ENCODE peak calls at places on chromosomes 5 and 9, in four cellular contexts. T, F, O and S are unnamed samples.

GRCh38 chr9:32431196-32431595 is 46.8 kb downstream of the ACO1 start:
- DNase-seq in T (no peak), F (no peak), O (no peak), S (no peak)

GRCh38 chr5:62690421-62690820 is 111.8 kb downstream of the LRRC70 start:
- DNase-seq in T (no peak), F (no peak), O (no peak), S (no peak)

GRCh38 chr5:94375801-94376200 is 242.6 kb downstream of the KIAA0825 start:
- DNase-seq in T (no peak), F (no peak), O (no peak), S (no peak)

GRCh38 chr9:81289622-81290021 is 399.7 kb downstream of the TLE1 start:
- DNase-seq in T (no peak), F (no peak), O (no peak), S (no peak)

GRCh38 chr5:141319699-141320098 is 885 bp downstream of the TAF7 start:
- DNase-seq in T (no peak), F (no peak), O (no peak), S (no peak)

GRCh38 chr9:7783635-7784063 is 15.9 kb downstream of the DMAC1 start:
- DNase-seq in T (no peak), F (no peak), O (no peak), S (no peak)

GRCh38 chr5:10775646-10776045 is 14.6 kb upstream of the DAP start:
- DNase-seq in T (no peak), F (no peak), O (no peak), S (no peak)

GRCh38 chr5:28632607-28633006 is 1594.2 kb upstream of the CDH9 start:
- DNase-seq in T (no peak), F (no peak), O (no peak), S (no peak)

GRCh38 chr9:109414125-109414785 is 83.9 kb downstream of the PTPN3 start:
- DNase-seq in T (no peak), F (no peak), O (peak), S (no peak)

GRCh38 chr5:150582281-150582791 is 58.1 kb upstream of the SYNPO start:
- DNase-seq in T (no peak), F (peak), O (no peak), S (peak)

GRCh38 chr5:52705720-52706119 is 82.0 kb upstream of the ITGA1 start:
- DNase-seq in T (no peak), F (no peak), O (no peak), S (no peak)

GRCh38 chr5:65105301-65105700 is 336.6 kb downstream of the CWC27 start:
- DNase-seq in T (no peak), F (no peak), O (no peak), S (no peak)

GRCh38 chr9:132121021-132121420 is 40.8 kb upstream of the NTNG2 start:
- DNase-seq in T (no peak), F (no peak), O (no peak), S (no peak)

GRCh38 chr9:91786132-91786896 is 163.7 kb downstream of the ROR2 start:
- DNase-seq in T (no peak), F (no peak), O (peak), S (peak)

GRCh38 chr9:104769655-104770054 is 5.7 kb downstream of the NIPSNAP3B start:
- DNase-seq in T (no peak), F (no peak), O (no peak), S (no peak)

GRCh38 chr9:17635115-17635890 is 56.4 kb downstream of the SH3GL2 start:
- DNase-seq in T (no peak), F (no peak), O (no peak), S (no peak)

GRCh38 chr5:176578391-176578808 is 29.3 kb downstream of the CDHR2 start:
- DNase-seq in T (no peak), F (peak), O (no peak), S (no peak)

GRCh38 chr5:40436535-40437237 is 243.0 kb upstream of the PTGER4 start:
- DNase-seq in T (no peak), F (no peak), O (no peak), S (no peak)

GRCh38 chr5:156718985-156719384 is 131.1 kb upstream of the PPP1R2B start:
- DNase-seq in T (no peak), F (no peak), O (no peak), S (no peak)
- TF ChIP-seq CTCF in T (no peak), F (no peak), O (no peak), S (no peak)

DNA sequence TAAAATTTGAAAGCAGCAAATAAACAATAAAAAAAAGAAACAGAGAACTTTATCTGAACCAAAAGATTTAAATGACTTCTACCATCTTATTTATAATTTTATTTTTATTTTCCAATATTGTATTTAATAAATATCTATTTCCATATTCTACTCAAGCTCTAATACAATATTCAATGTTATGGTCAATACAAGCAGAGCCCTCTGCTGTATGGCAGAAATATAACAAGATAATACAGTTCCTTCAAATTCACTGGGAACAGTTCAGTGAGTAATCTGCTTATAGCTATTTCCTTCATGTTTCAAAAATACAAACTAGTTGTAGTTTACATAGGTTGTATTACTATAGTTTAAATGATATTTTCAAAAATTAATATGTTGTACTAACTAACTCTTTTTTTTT is 332.7 kb downstream of the PRDM9 start:
- DNase-seq in T (no peak), F (no peak), O (no peak), S (no peak)
- TF ChIP-seq CTCF in T (no peak), F (no peak), O (no peak), S (no peak)

DNA sequence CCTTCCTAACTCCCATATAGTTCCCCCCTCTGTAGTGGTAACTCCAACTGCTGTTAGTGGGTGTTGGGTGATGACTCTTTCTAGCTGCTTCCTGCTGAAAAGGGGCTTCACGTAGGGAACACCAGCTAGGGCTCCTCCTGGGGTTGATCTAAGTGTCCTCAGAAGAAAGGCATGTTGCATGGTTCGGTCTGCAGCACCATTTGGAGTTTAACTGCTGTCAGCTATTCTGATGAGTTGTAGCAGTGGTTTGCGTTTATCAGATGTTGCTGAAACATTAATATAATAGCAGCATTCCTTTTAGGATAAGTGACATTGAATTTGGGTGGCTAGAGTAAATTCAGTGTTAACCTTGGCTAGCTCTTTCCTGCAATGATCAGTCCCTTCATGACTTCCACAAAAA is 282.0 kb upstream of the TUSC1 start:
- DNase-seq in T (no peak), F (no peak), O (no peak), S (no peak)
- TF ChIP-seq CTCF in T (no peak), F (no peak), O (no peak), S (no peak)

GRCh38 chr5:37840036-37840909 is at the start of gene GDNF:
- DNase-seq in T (no peak), F (peak), O (no peak), S (no peak)
- TF ChIP-seq CTCF in T (no peak), F (no peak), O (no peak), S (no peak)

GRCh38 chr5:54090495-54091084 is 219.8 kb downstream of the ARL15 start:
- DNase-seq in T (no peak), F (no peak), O (no peak), S (no peak)
- TF ChIP-seq CTCF in T (no peak), F (no peak), O (no peak), S (no peak)